ENCODE peak calls at places on chromosomes 5 and 9, in nine cellular contexts. I is H7; Q is effector memory CD4-positive, alpha-beta T cell; A is GM04504; M is activated T-cell treated with anti-CD3 and anti-CD28 coated beads, Interleukin-2, amount 50 U/mL, for 72 hours; H is sigmoid colon; K is cardiac septum; C is nucleus accumbens; J is MV-4-11. D is an unnamed sample.

GRCh38 chr9:23702311-23702922 is 123.6 kb downstream of the ELAVL2 start:
- DNase-seq in H (no peak), I (no peak), Q (no peak), A (no peak), K (no peak), J (no peak), M (no peak), C (no peak), D (no peak)

GRCh38 chr5:4738298-4738697 is 401.8 kb upstream of the ADAMTS16 start:
- DNase-seq in Q (no peak), C (no peak), H (no peak), I (no peak), J (no peak), A (no peak), M (no peak), K (no peak), D (no peak)

GRCh38 chr5:107235167-107235566 is 435.6 kb downstream of the EFNA5 start:
- DNase-seq in H (no peak), K (no peak), A (no peak), Q (no peak), I (no peak), C (no peak), J (peak; percentile 54), M (no peak), D (no peak)

GRCh38 chr9:92064711-92065110 is 50.5 kb downstream of the SPTLC1 start:
- DNase-seq in Q (no peak), K (no peak), M (no peak), H (no peak), C (no peak), A (no peak), J (no peak), I (no peak), D (no peak)

GRCh38 chr9:125089331-125089730 is 54.0 kb downstream of the SCAI start:
- DNase-seq in J (no peak), K (no peak), A (no peak), I (no peak), Q (no peak), H (no peak), M (peak; percentile 1), C (no peak), D (no peak)

GRCh38 chr5:96795626-96796025 is 12.1 kb downstream of the ERAP1 start:
- DNase-seq in H (no peak), C (no peak), M (no peak), A (no peak), I (no peak), K (no peak), Q (no peak), J (no peak), D (no peak)

GRCh38 chr9:124559871-124560270 is 52.7 kb upstream of the NR5A1 start:
- DNase-seq in A (no peak), K (no peak), H (no peak), C (no peak), M (no peak), J (no peak), Q (no peak), I (no peak), D (no peak)

GRCh38 chr9:4299006-4299795 is 667 bp downstream of the GLIS3 start:
- DNase-seq in C (no peak), J (no peak), H (peak; percentile 74), I (peak; percentile 78), K (no peak), Q (no peak), M (peak; percentile 27), A (no peak), D (peak; percentile 46)

GRCh38 chr9:130186839-130187522 is 14.8 kb downstream of the NCS1 start:
- DNase-seq in Q (no peak), C (no peak), H (peak; percentile 90), A (peak; percentile 51), K (no peak), M (no peak), I (peak; percentile 92), J (peak; percentile 54), D (peak; percentile 18)

GRCh38 chr9:36584626-36585460 is 12.1 kb downstream of the MELK start:
- DNase-seq in I (no peak), J (no peak), M (no peak), H (no peak), K (no peak), A (no peak), C (no peak), Q (no peak), D (no peak)

GRCh38 chr5:90802695-90803317 is 244.2 kb downstream of the ADGRV1 start:
- DNase-seq in K (no peak), J (no peak), A (peak; percentile 8), C (no peak), Q (no peak), I (peak; percentile 60), H (no peak), M (peak; percentile 12), D (no peak)

GRCh38 chr5:57783693-57784092 is 301.1 kb upstream of the ACTBL2 start:
- DNase-seq in H (no peak), M (no peak), A (no peak), Q (no peak), K (no peak), C (no peak), I (no peak), J (no peak), D (no peak)

GRCh38 chr5:162684145-162684544 is 616.6 kb downstream of the GABRG2 start:
- DNase-seq in H (no peak), A (no peak), J (no peak), K (no peak), C (no peak), M (no peak), Q (no peak), I (no peak), D (no peak)

GRCh38 chr5:143101740-143102386 is 301.6 kb downstream of the NR3C1 start:
- DNase-seq in H (no peak), I (no peak), J (peak; percentile 38), A (no peak), K (no peak), M (peak; percentile 55), Q (no peak), C (no peak), D (peak; percentile 75)